ENCODE peak calls at places on chromosomes 3 and 15, in six cellular contexts. R is left ventricle myocardium inferior, Y is choroid plexus epithelial cell, Q is lower leg skin, O is AG09309, J is GM20000. E is an unnamed sample.
A peak's percentile ranks its signal among the peaks of the same experiment; 100 is the strongest.

GRCh38 chr15:38554354-38554753 is 10.3 kb downstream of the RASGRP1 start:
- DNase-seq in R (no peak), Y (peak; percentile 45), Q (no peak), O (no peak), J (peak; percentile 49), E (no peak)

GRCh38 chr3:139654637-139655365 is 23.0 kb downstream of the NMNAT3 start:
- DNase-seq in R (no peak), Y (no peak), Q (no peak), O (no peak), J (no peak), E (peak; percentile 10)

GRCh38 chr3:108125550-108126071 is 34.8 kb upstream of the CD47 start:
- DNase-seq in R (no peak), Y (no peak), Q (no peak), O (no peak), J (peak; percentile 29), E (no peak)

GRCh38 chr3:35254917-35255316 is 384.4 kb upstream of the ARPP21 start:
- DNase-seq in R (no peak), Y (no peak), Q (no peak), O (no peak), J (no peak), E (peak; percentile 13)

GRCh38 chr15:65881766-65882434 is 12.6 kb downstream of the RAB11A start:
- DNase-seq in R (no peak), Y (no peak), Q (no peak), O (no peak), J (no peak), E (no peak)

GRCh38 chr3:155744091-155744625 is 713 bp downstream of the PLCH1 start:
- DNase-seq in R (peak; percentile 33), Y (no peak), Q (no peak), O (no peak), J (peak; percentile 57), E (peak; percentile 47)

GRCh38 chr15:63013052-63013808 is 29.3 kb upstream of the TPM1 start:
- DNase-seq in R (no peak), Y (peak; percentile 88), Q (no peak), O (no peak), J (no peak), E (peak; percentile 90)

GRCh38 chr15:95557226-95558046 is 773.1 kb upstream of the NR2F2 start:
- DNase-seq in R (no peak), Y (peak; percentile 98), Q (no peak), O (peak; percentile 87), J (no peak), E (peak; percentile 92)

GRCh38 chr3:69925506-69925905 is 74.0 kb upstream of the SAMMSON start:
- DNase-seq in R (no peak), Y (peak; percentile 77), Q (no peak), O (no peak), J (no peak), E (no peak)

GRCh38 chr3:23320586-23321570 is 117.8 kb downstream of the UBE2E2 start:
- DNase-seq in R (no peak), Y (no peak), Q (no peak), O (no peak), J (no peak), E (no peak)

GRCh38 chr3:132210476-132211346 is 106.5 kb upstream of the ACP3 start:
- DNase-seq in R (no peak), Y (peak; percentile 6), Q (no peak), O (no peak), J (peak; percentile 17), E (peak; percentile 54)
- TF ChIP-seq CTCF in R (peak; percentile 26), Y (peak; percentile 54), Q (no peak), O (peak; percentile 42), J (peak; percentile 59), E (peak; percentile 72)

GRCh38 chr3:31880020-31880419 is 101.0 kb downstream of the OSBPL10 start:
- DNase-seq in R (no peak), Y (peak; percentile 46), Q (no peak), O (peak; percentile 24), J (no peak), E (peak; percentile 95)
- TF ChIP-seq CTCF in R (no peak), Y (peak; percentile 24), Q (no peak), O (peak; percentile 12), J (no peak), E (peak; percentile 35)

GRCh38 chr15:55824857-55825613 is 82.1 kb upstream of the PRTG start:
- DNase-seq in R (no peak), Y (no peak), Q (no peak), O (no peak), J (no peak), E (no peak)
- TF ChIP-seq CTCF in R (no peak), Y (no peak), Q (no peak), O (no peak), J (no peak), E (no peak)

GRCh38 chr3:81005992-81006391 is 755.5 kb downstream of the GBE1 start:
- DNase-seq in R (no peak), Y (peak; percentile 13), Q (no peak), O (no peak), J (no peak), E (no peak)
- TF ChIP-seq CTCF in R (no peak), Y (peak; percentile 42), Q (no peak), O (no peak), J (no peak), E (no peak)

GRCh38 chr3:9499455-9500107 is 54.0 kb downstream of the LHFPL4 start:
- DNase-seq in R (no peak), Y (no peak), Q (no peak), O (no peak), J (no peak), E (no peak)
- TF ChIP-seq CTCF in R (no peak), Y (no peak), Q (no peak), O (no peak), J (no peak), E (no peak)